ENCODE peak calls at places on chromosomes 12 and 14, in six cellular contexts. One of them, this sample, is unnamed. For H3K4me1, the result is how much of the 10 kb centered on the place peaks cover.

GRCh38 chr12:95633049-95633545 is 81.8 kb upstream of the USP44 start:
- DNase-seq in keratinocyte: peak
- DNase-seq in endodermal cell: no peak
- DNase-seq in cardiac muscle cell: peak
- DNase-seq in CD8-positive, alpha-beta memory T cell: no peak
- DNase-seq in heart right ventricle: no peak
- DNase-seq in this sample: no peak

GRCh38 chr12:130066742-130067141 is 95.5 kb upstream of the FZD10 start:
- DNase-seq in heart right ventricle: no peak
- DNase-seq in keratinocyte: no peak
- DNase-seq in cardiac muscle cell: no peak
- DNase-seq in endodermal cell: no peak
- DNase-seq in CD8-positive, alpha-beta memory T cell: no peak
- DNase-seq in this sample: no peak

GRCh38 chr12:121132601-121133481 is at the start of gene P2RX7:
- DNase-seq in heart right ventricle: peak
- DNase-seq in keratinocyte: peak
- DNase-seq in CD8-positive, alpha-beta memory T cell: peak
- DNase-seq in cardiac muscle cell: peak
- DNase-seq in endodermal cell: peak
- DNase-seq in this sample: peak

GRCh38 chr12:96208801-96209534 is 14.8 kb downstream of the ELK3 start:
- DNase-seq in heart right ventricle: no peak
- DNase-seq in cardiac muscle cell: peak
- DNase-seq in endodermal cell: no peak
- DNase-seq in CD8-positive, alpha-beta memory T cell: no peak
- DNase-seq in keratinocyte: no peak
- DNase-seq in this sample: no peak

GRCh38 chr14:32593290-32593942 is 264.3 kb downstream of the AKAP6 start:
- DNase-seq in endodermal cell: no peak
- DNase-seq in keratinocyte: no peak
- DNase-seq in heart right ventricle: no peak
- DNase-seq in CD8-positive, alpha-beta memory T cell: no peak
- DNase-seq in cardiac muscle cell: peak
- DNase-seq in this sample: no peak

GRCh38 chr12:64428956-64429355 is 23.0 kb upstream of the TBK1 start:
- DNase-seq in keratinocyte: no peak
- DNase-seq in endodermal cell: no peak
- DNase-seq in cardiac muscle cell: no peak
- DNase-seq in CD8-positive, alpha-beta memory T cell: no peak
- DNase-seq in heart right ventricle: no peak
- DNase-seq in this sample: no peak

GRCh38 chr12:131796411-131796736 is 31.8 kb upstream of the MMP17 start:
- DNase-seq in heart right ventricle: no peak
- DNase-seq in endodermal cell: no peak
- DNase-seq in keratinocyte: no peak
- DNase-seq in CD8-positive, alpha-beta memory T cell: no peak
- DNase-seq in cardiac muscle cell: no peak
- DNase-seq in this sample: no peak

GRCh38 chr14:59123526-59123925 is 64.9 kb upstream of the DAAM1 start:
- DNase-seq in CD8-positive, alpha-beta memory T cell: no peak
- DNase-seq in endodermal cell: no peak
- DNase-seq in heart right ventricle: no peak
- DNase-seq in cardiac muscle cell: peak
- DNase-seq in keratinocyte: no peak
- DNase-seq in this sample: no peak

GRCh38 chr12:58412466-58412865 is 471.1 kb downstream of the ATP23 start:
- DNase-seq in CD8-positive, alpha-beta memory T cell: no peak
- DNase-seq in cardiac muscle cell: peak
- DNase-seq in heart right ventricle: no peak
- DNase-seq in endodermal cell: peak
- DNase-seq in keratinocyte: no peak
- DNase-seq in this sample: no peak

GRCh38 chr12:13962699-13963098 is 18.7 kb downstream of the GRIN2B start:
- DNase-seq in CD8-positive, alpha-beta memory T cell: no peak
- DNase-seq in keratinocyte: no peak
- DNase-seq in cardiac muscle cell: no peak
- DNase-seq in heart right ventricle: no peak
- DNase-seq in endodermal cell: peak
- DNase-seq in this sample: no peak

GRCh38 chr14:36519431-36520321 is at the start of gene NKX2-1:
- DNase-seq in endodermal cell: peak
- DNase-seq in keratinocyte: no peak
- DNase-seq in heart right ventricle: no peak
- DNase-seq in CD8-positive, alpha-beta memory T cell: no peak
- DNase-seq in cardiac muscle cell: no peak
- DNase-seq in this sample: no peak

GRCh38 chr12:113246478-113247122 is 25.3 kb downstream of the TPCN1 start:
- DNase-seq in CD8-positive, alpha-beta memory T cell: no peak
- DNase-seq in heart right ventricle: no peak
- DNase-seq in endodermal cell: peak
- DNase-seq in cardiac muscle cell: no peak
- DNase-seq in keratinocyte: no peak
- DNase-seq in this sample: no peak

GRCh38 chr14:49586673-49587460 is 687 bp upstream of the RPS29 start:
- DNase-seq in CD8-positive, alpha-beta memory T cell: peak
- DNase-seq in endodermal cell: peak
- DNase-seq in keratinocyte: no peak
- DNase-seq in heart right ventricle: no peak
- DNase-seq in cardiac muscle cell: peak
- DNase-seq in this sample: peak

GRCh38 chr12:124556067-124556466 is 11.3 kb downstream of the NCOR2 start:
- DNase-seq in endodermal cell: no peak
- DNase-seq in keratinocyte: no peak
- DNase-seq in heart right ventricle: no peak
- DNase-seq in CD8-positive, alpha-beta memory T cell: no peak
- DNase-seq in cardiac muscle cell: no peak
- DNase-seq in this sample: no peak

GRCh38 chr12:8028267-8028666 is 4.2 kb upstream of the FOXJ2 start:
- DNase-seq in CD8-positive, alpha-beta memory T cell: no peak
- DNase-seq in heart right ventricle: no peak
- DNase-seq in cardiac muscle cell: no peak
- DNase-seq in endodermal cell: no peak
- DNase-seq in keratinocyte: no peak
- DNase-seq in this sample: no peak

GRCh38 chr12:8030189-8030588 is 2.3 kb upstream of the FOXJ2 start:
- DNase-seq in endodermal cell: no peak
- DNase-seq in heart right ventricle: no peak
- DNase-seq in CD8-positive, alpha-beta memory T cell: no peak
- DNase-seq in cardiac muscle cell: no peak
- DNase-seq in keratinocyte: no peak
- DNase-seq in this sample: no peak

GRCh38 chr12:8026282-8026637 is 6.3 kb upstream of the FOXJ2 start:
- DNase-seq in keratinocyte: no peak
- DNase-seq in endodermal cell: no peak
- DNase-seq in cardiac muscle cell: no peak
- DNase-seq in heart right ventricle: no peak
- DNase-seq in CD8-positive, alpha-beta memory T cell: no peak
- DNase-seq in this sample: no peak

GRCh38 chr12:8031872-8032241 is 659 bp upstream of the FOXJ2 start:
- DNase-seq in keratinocyte: no peak
- DNase-seq in endodermal cell: no peak
- DNase-seq in heart right ventricle: peak
- DNase-seq in CD8-positive, alpha-beta memory T cell: no peak
- DNase-seq in cardiac muscle cell: no peak
- DNase-seq in this sample: no peak

DNA sequence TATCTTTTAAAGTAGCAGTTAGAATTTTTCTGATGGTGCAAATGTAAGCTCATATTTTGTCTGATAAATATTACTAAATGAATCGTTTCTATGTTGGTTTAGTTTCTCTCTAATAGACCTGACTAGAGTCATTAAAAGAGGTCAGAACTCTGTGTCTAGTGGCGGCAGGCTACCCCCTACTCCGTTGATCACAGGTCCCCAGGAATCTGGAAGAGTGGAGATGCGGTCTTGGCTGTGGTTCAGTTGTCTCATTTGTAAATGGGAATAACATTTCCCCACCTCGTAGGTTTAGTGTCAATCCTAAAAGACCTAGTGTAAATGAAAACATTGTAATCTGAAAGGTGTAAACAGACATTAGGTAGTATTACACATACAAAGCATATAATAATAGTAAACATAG is 4.7 kb upstream of the FOXJ2 start:
- DNase-seq in endodermal cell: no peak
- DNase-seq in cardiac muscle cell: no peak
- DNase-seq in keratinocyte: no peak
- DNase-seq in CD8-positive, alpha-beta memory T cell: no peak
- DNase-seq in heart right ventricle: no peak
- DNase-seq in this sample: no peak
- H3K27ac ChIP-seq in endodermal cell: no peak
- H3K27ac ChIP-seq in cardiac muscle cell: no peak
- H3K27ac ChIP-seq in keratinocyte: peak
- H3K27ac ChIP-seq in CD8-positive, alpha-beta memory T cell: peak
- H3K27ac ChIP-seq in heart right ventricle: peak
- H3K27ac ChIP-seq in this sample: peak

GRCh38 chr12:560666-561065 is 100.9 kb downstream of the B4GALNT3 start:
- DNase-seq in endodermal cell: no peak
- DNase-seq in CD8-positive, alpha-beta memory T cell: no peak
- DNase-seq in cardiac muscle cell: no peak
- DNase-seq in heart right ventricle: no peak
- DNase-seq in keratinocyte: no peak
- DNase-seq in this sample: no peak

GRCh38 chr12:563250-563781 is 99.9 kb downstream of the NINJ2 start:
- DNase-seq in CD8-positive, alpha-beta memory T cell: peak
- DNase-seq in keratinocyte: no peak
- DNase-seq in cardiac muscle cell: no peak
- DNase-seq in heart right ventricle: no peak
- DNase-seq in endodermal cell: no peak
- DNase-seq in this sample: peak

GRCh38 chr12:562634-563033 is 100.6 kb downstream of the NINJ2 start:
- DNase-seq in endodermal cell: no peak
- DNase-seq in cardiac muscle cell: no peak
- DNase-seq in heart right ventricle: no peak
- DNase-seq in CD8-positive, alpha-beta memory T cell: no peak
- DNase-seq in keratinocyte: no peak
- DNase-seq in this sample: no peak

GRCh38 chr12:561116-561705 is 101.5 kb downstream of the B4GALNT3 start:
- DNase-seq in endodermal cell: no peak
- DNase-seq in cardiac muscle cell: no peak
- DNase-seq in CD8-positive, alpha-beta memory T cell: no peak
- DNase-seq in keratinocyte: no peak
- DNase-seq in heart right ventricle: no peak
- DNase-seq in this sample: no peak

GRCh38 chr12:561908-562593 is 101.2 kb downstream of the NINJ2 start:
- DNase-seq in keratinocyte: no peak
- DNase-seq in cardiac muscle cell: no peak
- DNase-seq in endodermal cell: no peak
- DNase-seq in heart right ventricle: no peak
- DNase-seq in CD8-positive, alpha-beta memory T cell: no peak
- DNase-seq in this sample: no peak
- H3K4me1 ChIP-seq in keratinocyte: under half
- H3K4me1 ChIP-seq in cardiac muscle cell: under half
- H3K4me1 ChIP-seq in endodermal cell: under half
- H3K4me1 ChIP-seq in heart right ventricle: under half
- H3K4me1 ChIP-seq in CD8-positive, alpha-beta memory T cell: half or more
- H3K4me1 ChIP-seq in this sample: half or more

GRCh38 chr14:103118019-103118662 is 5.1 kb upstream of the TNFAIP2 start:
- DNase-seq in cardiac muscle cell: peak
- DNase-seq in heart right ventricle: peak
- DNase-seq in CD8-positive, alpha-beta memory T cell: no peak
- DNase-seq in endodermal cell: peak
- DNase-seq in keratinocyte: no peak
- DNase-seq in this sample: no peak
- H3K27ac ChIP-seq in cardiac muscle cell: no peak
- H3K27ac ChIP-seq in heart right ventricle: peak
- H3K27ac ChIP-seq in CD8-positive, alpha-beta memory T cell: peak
- H3K27ac ChIP-seq in endodermal cell: no peak
- H3K27ac ChIP-seq in keratinocyte: no peak
- H3K27ac ChIP-seq in this sample: no peak

GRCh38 chr12:10582704-10583103 is 30.7 kb downstream of the MAGOHB start:
- DNase-seq in keratinocyte: no peak
- DNase-seq in cardiac muscle cell: no peak
- DNase-seq in CD8-positive, alpha-beta memory T cell: no peak
- DNase-seq in heart right ventricle: no peak
- DNase-seq in endodermal cell: no peak
- DNase-seq in this sample: no peak

DNA sequence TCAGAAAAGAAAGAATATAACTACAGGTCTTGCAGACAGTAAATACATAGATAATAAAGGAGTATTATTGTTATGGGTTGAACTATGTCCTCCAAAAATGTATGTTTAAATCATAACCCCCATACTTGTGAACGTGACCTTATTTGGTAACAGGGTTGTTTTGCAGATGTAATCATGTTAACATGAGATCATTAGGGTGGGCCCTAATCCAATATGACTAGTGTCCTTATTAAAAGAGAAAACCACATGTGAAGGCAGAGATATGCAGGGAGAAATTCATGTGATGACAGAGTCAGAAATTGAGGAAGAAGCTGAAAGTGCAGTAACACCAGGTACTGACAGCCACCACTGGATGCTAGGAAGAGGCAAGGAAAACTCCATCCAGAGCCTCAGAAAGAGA is 29.0 kb downstream of the MAGOHB start:
- DNase-seq in keratinocyte: no peak
- DNase-seq in CD8-positive, alpha-beta memory T cell: no peak
- DNase-seq in cardiac muscle cell: no peak
- DNase-seq in heart right ventricle: no peak
- DNase-seq in endodermal cell: no peak
- DNase-seq in this sample: no peak
- H3K4me1 ChIP-seq in keratinocyte: under half
- H3K4me1 ChIP-seq in CD8-positive, alpha-beta memory T cell: under half
- H3K4me1 ChIP-seq in cardiac muscle cell: under half
- H3K4me1 ChIP-seq in heart right ventricle: under half
- H3K4me1 ChIP-seq in endodermal cell: under half
- H3K4me1 ChIP-seq in this sample: under half

GRCh38 chr12:92506460-92506859 is 196.3 kb upstream of the PLEKHG7 start:
- DNase-seq in heart right ventricle: no peak
- DNase-seq in cardiac muscle cell: no peak
- DNase-seq in CD8-positive, alpha-beta memory T cell: no peak
- DNase-seq in endodermal cell: no peak
- DNase-seq in keratinocyte: no peak
- DNase-seq in this sample: no peak
- H3K27ac ChIP-seq in heart right ventricle: peak
- H3K27ac ChIP-seq in cardiac muscle cell: no peak
- H3K27ac ChIP-seq in CD8-positive, alpha-beta memory T cell: no peak
- H3K27ac ChIP-seq in endodermal cell: no peak
- H3K27ac ChIP-seq in keratinocyte: peak
- H3K27ac ChIP-seq in this sample: peak

DNA sequence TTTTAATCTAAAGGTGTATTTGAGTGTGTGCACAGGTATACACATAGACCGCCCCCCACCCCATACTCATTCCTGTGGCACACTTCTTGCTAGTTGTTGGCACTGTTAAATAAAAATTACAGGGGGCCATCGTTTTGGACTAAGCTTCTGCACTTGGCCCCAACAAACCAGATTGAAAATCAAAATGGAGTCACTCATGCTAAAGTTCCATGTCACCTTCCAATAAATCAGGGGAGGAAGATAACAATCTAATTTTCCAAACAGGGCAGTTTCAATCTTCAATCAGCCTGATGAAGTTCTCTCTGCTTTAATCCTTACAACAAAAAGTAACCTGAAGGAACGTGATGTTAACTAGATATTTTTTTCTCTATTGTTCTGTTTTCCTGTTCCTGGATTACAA is 78.2 kb downstream of the RGS6 start:
- DNase-seq in endodermal cell: no peak
- DNase-seq in cardiac muscle cell: no peak
- DNase-seq in CD8-positive, alpha-beta memory T cell: no peak
- DNase-seq in keratinocyte: no peak
- DNase-seq in heart right ventricle: no peak
- DNase-seq in this sample: no peak
- H3K4me1 ChIP-seq in endodermal cell: under half
- H3K4me1 ChIP-seq in cardiac muscle cell: under half
- H3K4me1 ChIP-seq in CD8-positive, alpha-beta memory T cell: under half
- H3K4me1 ChIP-seq in keratinocyte: under half
- H3K4me1 ChIP-seq in heart right ventricle: under half
- H3K4me1 ChIP-seq in this sample: under half